ENCODE peak calls at places on chromosome 21, in seven cellular contexts. A is tibial nerve, W is midbrain, Z is SW480, U is testis, X is body of pancreas, T is caudate nucleus. E is an unnamed sample.

GRCh38 chr21:26148071-26148470 is 22.5 kb downstream of the APP start:
- DNase-seq in A (no peak), W (no peak), Z (peak; percentile 13), U (no peak), X (no peak), T (no peak), E (no peak)

GRCh38 chr21:29316806-29317205 is 18.1 kb downstream of the BACH1 start:
- DNase-seq in A (no peak), W (no peak), Z (no peak), U (no peak), X (no peak), T (no peak), E (no peak)

GRCh38 chr21:40793057-40793456 is 53.9 kb downstream of the DSCAM start:
- DNase-seq in A (no peak), W (no peak), Z (no peak), U (no peak), X (no peak), T (no peak), E (no peak)

GRCh38 chr21:26982767-26983166 is 15.9 kb upstream of the ADAMTS5 start:
- DNase-seq in A (no peak), W (no peak), Z (peak; percentile 17), U (no peak), X (no peak), T (no peak), E (no peak)

GRCh38 chr21:36427502-36427901 is 42.3 kb downstream of the CHAF1B start:
- DNase-seq in A (no peak), W (no peak), Z (no peak), U (no peak), X (no peak), T (no peak), E (no peak)

GRCh38 chr21:29073222-29074006 is at the start of gene CCT8:
- DNase-seq in A (peak; percentile 97), W (peak; percentile 99), Z (peak; percentile 99), U (peak; percentile 99), X (peak; percentile 99), T (peak; percentile 95), E (peak; percentile 96)

GRCh38 chr21:46211376-46211775 is 17.2 kb downstream of the LSS start:
- DNase-seq in A (no peak), W (no peak), Z (no peak), U (no peak), X (no peak), T (no peak), E (no peak)

GRCh38 chr21:32562426-32562825 is 22.9 kb downstream of the TCP10L start:
- DNase-seq in A (peak; percentile 58), W (no peak), Z (no peak), U (peak; percentile 71), X (peak; percentile 28), T (no peak), E (peak; percentile 19)

GRCh38 chr21:44931137-44931500 is 8.7 kb upstream of the SLX9 start:
- DNase-seq in A (no peak), W (no peak), Z (peak; percentile 38), U (no peak), X (peak; percentile 32), T (no peak), E (no peak)

GRCh38 chr21:45265721-45266517 is 21.8 kb downstream of the POFUT2 start:
- DNase-seq in A (no peak), W (no peak), Z (no peak), U (peak; percentile 12), X (no peak), T (no peak), E (no peak)

GRCh38 chr21:35743571-35743970 is 316.8 kb downstream of the SETD4 start:
- DNase-seq in A (no peak), W (no peak), Z (no peak), U (no peak), X (no peak), T (no peak), E (no peak)

GRCh38 chr21:31862078-31862477 is 10.7 kb upstream of the HUNK start:
- DNase-seq in A (no peak), W (no peak), Z (no peak), U (no peak), X (no peak), T (no peak), E (no peak)

GRCh38 chr21:17514124-17514481 is 1.3 kb downstream of the CXADR start:
- DNase-seq in A (no peak), W (no peak), Z (peak; percentile 79), U (no peak), X (no peak), T (no peak), E (no peak)

GRCh38 chr21:42493109-42494060 is 2.6 kb downstream of the RSPH1 start:
- DNase-seq in A (no peak), W (no peak), Z (peak; percentile 27), U (peak; percentile 5), X (no peak), T (no peak), E (no peak)

GRCh38 chr21:29232601-29233541 is 65.9 kb upstream of the BACH1 start:
- DNase-seq in A (no peak), W (no peak), Z (no peak), U (no peak), X (no peak), T (no peak), E (no peak)

GRCh38 chr21:37675202-37675801 is 241.0 kb downstream of the KCNJ6 start:
- DNase-seq in A (peak; percentile 45), W (peak; percentile 27), Z (peak; percentile 16), U (peak; percentile 85), X (peak; percentile 52), T (peak; percentile 19), E (no peak)

GRCh38 chr21:28712396-28712795 is 280.3 kb downstream of the LTN1 start:
- DNase-seq in A (no peak), W (no peak), Z (no peak), U (peak; percentile 48), X (no peak), T (no peak), E (no peak)

GRCh38 chr21:44006656-44007055 is 5.5 kb upstream of the TRAPPC10 start:
- DNase-seq in A (no peak), W (no peak), Z (no peak), U (peak; percentile 49), X (peak; percentile 56), T (no peak), E (no peak)

GRCh38 chr21:16420086-16420724 is 690.4 kb downstream of the USP25 start:
- DNase-seq in A (peak; percentile 59), W (peak; percentile 77), Z (no peak), U (peak; percentile 76), X (peak; percentile 48), T (peak; percentile 7), E (no peak)

GRCh38 chr21:45622416-45623097 is 21.0 kb upstream of the PCBP3 start:
- DNase-seq in A (no peak), W (no peak), Z (no peak), U (no peak), X (no peak), T (no peak), E (no peak)

GRCh38 chr21:28938726-28939125 is 54.0 kb downstream of the LTN1 start:
- DNase-seq in A (no peak), W (no peak), Z (no peak), U (no peak), X (no peak), T (no peak), E (no peak)

GRCh38 chr21:44442266-44443125 is 12.8 kb upstream of the LRRC3 start:
- DNase-seq in A (no peak), W (no peak), Z (no peak), U (no peak), X (no peak), T (no peak), E (no peak)

GRCh38 chr21:39373634-39374033 is 24.7 kb upstream of the HMGN1 start:
- DNase-seq in A (no peak), W (no peak), Z (peak; percentile 59), U (peak; percentile 34), X (peak; percentile 36), T (no peak), E (no peak)

GRCh38 chr21:44399151-44399954 is 45.9 kb downstream of the TRPM2 start:
- DNase-seq in A (no peak), W (no peak), Z (no peak), U (peak; percentile 8), X (no peak), T (no peak), E (no peak)

GRCh38 chr21:34320006-34320405 is 43.8 kb upstream of the KCNE2 start:
- DNase-seq in A (no peak), W (no peak), Z (no peak), U (no peak), X (no peak), T (no peak), E (no peak)

GRCh38 chr21:34360488-34361241 is 3.1 kb upstream of the KCNE2 start:
- DNase-seq in A (no peak), W (no peak), Z (no peak), U (peak; percentile 9), X (no peak), T (no peak), E (no peak)

GRCh38 chr21:45019076-45019886 is 55.1 kb upstream of the ADARB1 start:
- DNase-seq in A (no peak), W (no peak), Z (no peak), U (no peak), X (no peak), T (no peak), E (no peak)

GRCh38 chr21:44365251-44365966 is 12.0 kb downstream of the TRPM2 start:
- DNase-seq in A (no peak), W (no peak), Z (no peak), U (no peak), X (no peak), T (no peak), E (no peak)

GRCh38 chr21:14687277-14687642 is 141.1 kb upstream of the SAMSN1 start:
- DNase-seq in A (no peak), W (no peak), Z (no peak), U (no peak), X (no peak), T (no peak), E (no peak)

GRCh38 chr21:28798798-28799197 is 193.9 kb downstream of the LTN1 start:
- DNase-seq in A (no peak), W (no peak), Z (no peak), U (no peak), X (no peak), T (no peak), E (no peak)

GRCh38 chr21:39633043-39633442 is 20.3 kb downstream of the B3GALT5 start:
- DNase-seq in A (no peak), W (no peak), Z (peak; percentile 97), U (no peak), X (no peak), T (no peak), E (no peak)

GRCh38 chr21:45584786-45585185 is 42.5 kb upstream of the SLC19A1 start:
- DNase-seq in A (no peak), W (no peak), Z (no peak), U (no peak), X (no peak), T (no peak), E (no peak)

E was measured in thoracic aorta.